ENCODE peak calls at places on chromosomes 4 and X, in seven cellular contexts. One of them, this sample, is unnamed. For H3K4me1, the result is how much of the 10 kb centered on the place peaks cover.

GRCh38 chrX:11334165-11334564 is 41.0 kb downstream of the AMELX start:
- DNase-seq in right lobe of liver: no peak
- DNase-seq in gastrocnemius medialis: peak
- DNase-seq in testis: no peak
- DNase-seq in heart right ventricle: no peak
- DNase-seq in HepG2: no peak
- DNase-seq in esophagus squamous epithelium: no peak
- DNase-seq in this sample: no peak

GRCh38 chrX:96721398-96721797 is 36.8 kb downstream of the DIAPH2 start:
- DNase-seq in right lobe of liver: no peak
- DNase-seq in esophagus squamous epithelium: no peak
- DNase-seq in HepG2: peak
- DNase-seq in gastrocnemius medialis: no peak
- DNase-seq in testis: no peak
- DNase-seq in heart right ventricle: no peak
- DNase-seq in this sample: no peak

GRCh38 chr4:179040259-179040658 is 1598.0 kb upstream of the AGA start:
- DNase-seq in esophagus squamous epithelium: no peak
- DNase-seq in testis: no peak
- DNase-seq in HepG2: no peak
- DNase-seq in right lobe of liver: no peak
- DNase-seq in heart right ventricle: no peak
- DNase-seq in gastrocnemius medialis: no peak
- DNase-seq in this sample: no peak

GRCh38 chr4:6556263-6556662 is 18.7 kb upstream of the MAN2B2 start:
- DNase-seq in esophagus squamous epithelium: no peak
- DNase-seq in gastrocnemius medialis: no peak
- DNase-seq in right lobe of liver: no peak
- DNase-seq in testis: no peak
- DNase-seq in heart right ventricle: no peak
- DNase-seq in HepG2: no peak
- DNase-seq in this sample: no peak

GRCh38 chrX:13662537-13662841 is 9.5 kb downstream of the TCEANC start:
- DNase-seq in heart right ventricle: no peak
- DNase-seq in testis: no peak
- DNase-seq in HepG2: no peak
- DNase-seq in right lobe of liver: no peak
- DNase-seq in gastrocnemius medialis: no peak
- DNase-seq in esophagus squamous epithelium: no peak
- DNase-seq in this sample: no peak

GRCh38 chr4:138494931-138495330 is 252.8 kb upstream of the SLC7A11 start:
- DNase-seq in gastrocnemius medialis: no peak
- DNase-seq in heart right ventricle: no peak
- DNase-seq in testis: no peak
- DNase-seq in right lobe of liver: no peak
- DNase-seq in esophagus squamous epithelium: no peak
- DNase-seq in HepG2: peak
- DNase-seq in this sample: peak

GRCh38 chr4:53637348-53637747 is 46.1 kb upstream of the LNX1 start:
- DNase-seq in right lobe of liver: no peak
- DNase-seq in HepG2: no peak
- DNase-seq in heart right ventricle: no peak
- DNase-seq in gastrocnemius medialis: no peak
- DNase-seq in esophagus squamous epithelium: no peak
- DNase-seq in testis: no peak
- DNase-seq in this sample: no peak

GRCh38 chrX:41705680-41706374 is 17.1 kb downstream of the GPR34 start:
- DNase-seq in esophagus squamous epithelium: no peak
- DNase-seq in testis: no peak
- DNase-seq in gastrocnemius medialis: no peak
- DNase-seq in heart right ventricle: no peak
- DNase-seq in right lobe of liver: no peak
- DNase-seq in HepG2: no peak
- DNase-seq in this sample: no peak

GRCh38 chrX:13103111-13103913 is 58.9 kb upstream of the FAM9C start:
- DNase-seq in heart right ventricle: no peak
- DNase-seq in esophagus squamous epithelium: no peak
- DNase-seq in right lobe of liver: no peak
- DNase-seq in HepG2: no peak
- DNase-seq in testis: no peak
- DNase-seq in gastrocnemius medialis: no peak
- DNase-seq in this sample: no peak

GRCh38 chr4:157270108-157270507 is 49.6 kb downstream of the GRIA2 start:
- DNase-seq in gastrocnemius medialis: no peak
- DNase-seq in heart right ventricle: no peak
- DNase-seq in esophagus squamous epithelium: no peak
- DNase-seq in HepG2: no peak
- DNase-seq in right lobe of liver: no peak
- DNase-seq in testis: no peak
- DNase-seq in this sample: no peak

GRCh38 chrX:11408111-11408405 is 114.8 kb downstream of the AMELX start:
- DNase-seq in gastrocnemius medialis: no peak
- DNase-seq in right lobe of liver: no peak
- DNase-seq in HepG2: no peak
- DNase-seq in heart right ventricle: no peak
- DNase-seq in esophagus squamous epithelium: no peak
- DNase-seq in testis: no peak
- DNase-seq in this sample: no peak

GRCh38 chrX:14013074-14013473 is 16.6 kb downstream of the GEMIN8 start:
- DNase-seq in esophagus squamous epithelium: no peak
- DNase-seq in HepG2: no peak
- DNase-seq in right lobe of liver: no peak
- DNase-seq in heart right ventricle: no peak
- DNase-seq in testis: no peak
- DNase-seq in gastrocnemius medialis: no peak
- DNase-seq in this sample: no peak

GRCh38 chrX:13793897-13794296 is 23.0 kb downstream of the GPM6B start:
- DNase-seq in esophagus squamous epithelium: no peak
- DNase-seq in HepG2: no peak
- DNase-seq in testis: no peak
- DNase-seq in heart right ventricle: no peak
- DNase-seq in gastrocnemius medialis: no peak
- DNase-seq in right lobe of liver: no peak
- DNase-seq in this sample: no peak

DNA sequence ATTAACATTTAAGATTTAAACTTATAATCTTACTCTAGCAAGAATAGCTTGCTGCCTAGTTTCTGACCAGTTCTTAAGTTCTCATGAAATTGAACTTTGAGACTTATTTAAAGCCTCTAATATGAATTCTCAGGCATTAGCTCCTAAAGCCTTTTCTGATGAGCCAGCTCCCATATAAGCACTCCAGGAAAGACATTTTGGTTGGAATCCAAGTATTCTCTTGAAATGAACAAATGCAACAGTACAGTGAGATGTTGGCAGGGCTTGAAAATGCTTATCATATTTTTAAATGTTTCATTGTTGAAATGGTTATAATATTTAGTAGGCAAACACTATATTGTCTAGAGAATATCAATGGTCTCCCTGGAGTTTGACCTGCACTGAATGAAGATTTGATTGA is 240.3 kb downstream of the ANK2 start:
- DNase-seq in HepG2: no peak
- DNase-seq in esophagus squamous epithelium: no peak
- DNase-seq in gastrocnemius medialis: no peak
- DNase-seq in right lobe of liver: no peak
- DNase-seq in heart right ventricle: no peak
- DNase-seq in testis: no peak
- DNase-seq in this sample: no peak
- H3K4me1 ChIP-seq in HepG2: under half
- H3K4me1 ChIP-seq in esophagus squamous epithelium: under half
- H3K4me1 ChIP-seq in gastrocnemius medialis: under half
- H3K4me1 ChIP-seq in right lobe of liver: under half
- H3K4me1 ChIP-seq in heart right ventricle: under half
- H3K4me1 ChIP-seq in testis: under half
- H3K4me1 ChIP-seq in this sample: under half

GRCh38 chr4:89306486-89307184 is 965 bp downstream of the GPRIN3 start:
- DNase-seq in right lobe of liver: no peak
- DNase-seq in esophagus squamous epithelium: no peak
- DNase-seq in testis: no peak
- DNase-seq in HepG2: no peak
- DNase-seq in gastrocnemius medialis: no peak
- DNase-seq in heart right ventricle: no peak
- DNase-seq in this sample: no peak
- H3K4me3 ChIP-seq in right lobe of liver: peak
- H3K4me3 ChIP-seq in esophagus squamous epithelium: peak
- H3K4me3 ChIP-seq in testis: peak
- H3K4me3 ChIP-seq in HepG2: no peak
- H3K4me3 ChIP-seq in gastrocnemius medialis: peak
- H3K4me3 ChIP-seq in heart right ventricle: peak
- H3K4me3 ChIP-seq in this sample: no peak

GRCh38 chr4:118762753-118763477 is 73.0 kb downstream of the SEC24D start:
- DNase-seq in HepG2: no peak
- DNase-seq in gastrocnemius medialis: no peak
- DNase-seq in heart right ventricle: no peak
- DNase-seq in testis: no peak
- DNase-seq in right lobe of liver: no peak
- DNase-seq in esophagus squamous epithelium: no peak
- DNase-seq in this sample: no peak
- H3K27ac ChIP-seq in HepG2: no peak
- H3K27ac ChIP-seq in gastrocnemius medialis: peak
- H3K27ac ChIP-seq in heart right ventricle: peak
- H3K27ac ChIP-seq in testis: peak
- H3K27ac ChIP-seq in right lobe of liver: no peak
- H3K27ac ChIP-seq in esophagus squamous epithelium: peak
- H3K27ac ChIP-seq in this sample: no peak

GRCh38 chr4:56612282-56612681 is 68.8 kb downstream of the HOPX start:
- DNase-seq in right lobe of liver: no peak
- DNase-seq in testis: no peak
- DNase-seq in heart right ventricle: no peak
- DNase-seq in HepG2: no peak
- DNase-seq in gastrocnemius medialis: no peak
- DNase-seq in esophagus squamous epithelium: no peak
- DNase-seq in this sample: no peak

GRCh38 chr4:56603297-56603696 is 77.8 kb downstream of the HOPX start:
- DNase-seq in esophagus squamous epithelium: no peak
- DNase-seq in HepG2: no peak
- DNase-seq in gastrocnemius medialis: no peak
- DNase-seq in testis: no peak
- DNase-seq in heart right ventricle: no peak
- DNase-seq in right lobe of liver: no peak
- DNase-seq in this sample: no peak

GRCh38 chr4:56607926-56608325 is 73.2 kb downstream of the HOPX start:
- DNase-seq in esophagus squamous epithelium: no peak
- DNase-seq in heart right ventricle: no peak
- DNase-seq in gastrocnemius medialis: no peak
- DNase-seq in right lobe of liver: no peak
- DNase-seq in HepG2: no peak
- DNase-seq in testis: no peak
- DNase-seq in this sample: no peak

GRCh38 chr4:56611501-56611900 is 69.6 kb downstream of the HOPX start:
- DNase-seq in right lobe of liver: no peak
- DNase-seq in gastrocnemius medialis: no peak
- DNase-seq in esophagus squamous epithelium: no peak
- DNase-seq in HepG2: no peak
- DNase-seq in heart right ventricle: no peak
- DNase-seq in testis: no peak
- DNase-seq in this sample: no peak

GRCh38 chr4:56606385-56606784 is 74.7 kb downstream of the HOPX start:
- DNase-seq in heart right ventricle: no peak
- DNase-seq in gastrocnemius medialis: no peak
- DNase-seq in testis: no peak
- DNase-seq in esophagus squamous epithelium: no peak
- DNase-seq in right lobe of liver: no peak
- DNase-seq in HepG2: no peak
- DNase-seq in this sample: no peak
- H3K4me1 ChIP-seq in heart right ventricle: under half
- H3K4me1 ChIP-seq in gastrocnemius medialis: under half
- H3K4me1 ChIP-seq in testis: under half
- H3K4me1 ChIP-seq in esophagus squamous epithelium: under half
- H3K4me1 ChIP-seq in right lobe of liver: under half
- H3K4me1 ChIP-seq in HepG2: under half
- H3K4me1 ChIP-seq in this sample: under half

GRCh38 chrX:24987731-24988130 is 28.0 kb downstream of the ARX start:
- DNase-seq in right lobe of liver: no peak
- DNase-seq in esophagus squamous epithelium: no peak
- DNase-seq in heart right ventricle: no peak
- DNase-seq in testis: no peak
- DNase-seq in HepG2: no peak
- DNase-seq in gastrocnemius medialis: no peak
- DNase-seq in this sample: no peak

GRCh38 chrX:24983931-24984330 is 31.8 kb downstream of the ARX start:
- DNase-seq in gastrocnemius medialis: no peak
- DNase-seq in HepG2: no peak
- DNase-seq in right lobe of liver: no peak
- DNase-seq in esophagus squamous epithelium: no peak
- DNase-seq in heart right ventricle: no peak
- DNase-seq in testis: no peak
- DNase-seq in this sample: no peak

GRCh38 chrX:24982306-24982965 is 33.3 kb downstream of the ARX start:
- DNase-seq in esophagus squamous epithelium: no peak
- DNase-seq in testis: no peak
- DNase-seq in right lobe of liver: no peak
- DNase-seq in heart right ventricle: no peak
- DNase-seq in HepG2: no peak
- DNase-seq in gastrocnemius medialis: no peak
- DNase-seq in this sample: no peak

GRCh38 chrX:24988314-24988713 is 27.5 kb downstream of the ARX start:
- DNase-seq in esophagus squamous epithelium: no peak
- DNase-seq in HepG2: no peak
- DNase-seq in right lobe of liver: no peak
- DNase-seq in gastrocnemius medialis: no peak
- DNase-seq in testis: no peak
- DNase-seq in heart right ventricle: no peak
- DNase-seq in this sample: no peak

GRCh38 chrX:24985120-24985519 is 30.6 kb downstream of the ARX start:
- DNase-seq in HepG2: no peak
- DNase-seq in gastrocnemius medialis: no peak
- DNase-seq in heart right ventricle: no peak
- DNase-seq in testis: no peak
- DNase-seq in right lobe of liver: no peak
- DNase-seq in esophagus squamous epithelium: no peak
- DNase-seq in this sample: no peak
- H3K4me3 ChIP-seq in HepG2: no peak
- H3K4me3 ChIP-seq in gastrocnemius medialis: no peak
- H3K4me3 ChIP-seq in heart right ventricle: no peak
- H3K4me3 ChIP-seq in testis: no peak
- H3K4me3 ChIP-seq in right lobe of liver: no peak
- H3K4me3 ChIP-seq in esophagus squamous epithelium: no peak
- H3K4me3 ChIP-seq in this sample: no peak

DNA sequence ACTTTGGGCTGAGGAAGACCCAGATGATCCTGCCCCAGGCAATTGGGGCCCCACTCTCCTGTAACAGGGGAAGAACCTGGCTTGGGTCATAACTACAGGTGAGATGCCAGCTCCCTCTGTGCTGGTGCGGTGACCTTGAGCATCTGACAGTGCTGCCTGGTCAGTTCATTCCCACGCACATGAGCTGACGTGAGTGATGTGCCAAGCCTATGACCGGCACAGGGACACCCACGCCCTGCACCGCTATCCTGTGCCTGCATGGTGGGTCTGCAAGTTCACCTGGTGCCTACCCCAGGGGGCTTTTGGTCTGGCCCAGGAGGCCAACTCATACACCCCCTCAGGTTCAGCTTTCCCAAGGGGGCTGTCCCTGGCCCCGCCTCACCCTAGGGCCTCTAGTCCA is 123.7 kb upstream of the PSAPL1 start:
- DNase-seq in esophagus squamous epithelium: no peak
- DNase-seq in HepG2: no peak
- DNase-seq in testis: no peak
- DNase-seq in gastrocnemius medialis: no peak
- DNase-seq in heart right ventricle: no peak
- DNase-seq in right lobe of liver: peak
- DNase-seq in this sample: no peak
- H3K27ac ChIP-seq in esophagus squamous epithelium: no peak
- H3K27ac ChIP-seq in HepG2: no peak
- H3K27ac ChIP-seq in testis: no peak
- H3K27ac ChIP-seq in gastrocnemius medialis: no peak
- H3K27ac ChIP-seq in heart right ventricle: no peak
- H3K27ac ChIP-seq in right lobe of liver: no peak
- H3K27ac ChIP-seq in this sample: no peak

This sample was measured in iPS DF 6.9.